ENCODE peak calls at places on chromosomes 2 and 18, in four cellular contexts. F, I, V and Z are unnamed samples.
A peak's percentile ranks its signal among the peaks of the same experiment; 100 is the strongest.

GRCh38 chr2:240133401-240133800 is 2.7 kb downstream of the COPS9 start:
- DNase-seq in I (no peak), F (no peak), V (no peak), Z (no peak)

GRCh38 chr2:190961918-190962487 is 52.0 kb downstream of the STAT1 start:
- DNase-seq in I (no peak), F (peak; percentile 32), V (no peak), Z (no peak)

GRCh38 chr2:10378189-10378588 is 69.9 kb downstream of the ODC1 start:
- DNase-seq in I (no peak), F (no peak), V (peak; percentile 39), Z (no peak)

GRCh38 chr2:149100739-149101699 is 62.5 kb downstream of the LYPD6B start:
- DNase-seq in F (no peak), I (no peak), V (no peak), Z (no peak)

GRCh38 chr2:196821195-196821594 is 12.0 kb upstream of the C2orf66 start:
- DNase-seq in F (peak; percentile 51), I (no peak), V (no peak), Z (no peak)

GRCh38 chr18:59484796-59485328 is 125.8 kb upstream of the LMAN1 start:
- DNase-seq in V (no peak), I (no peak), F (peak; percentile 23), Z (no peak)

GRCh38 chr2:222743263-222743865 is 71.9 kb downstream of the MOGAT1 start:
- DNase-seq in F (peak; percentile 67), V (no peak), I (no peak), Z (no peak)

GRCh38 chr2:128305555-128306080 is 13.1 kb downstream of the HS6ST1 start:
- DNase-seq in V (no peak), F (no peak), I (no peak), Z (no peak)

GRCh38 chr2:223621901-223622300 is 19.7 kb upstream of the SCG2 start:
- DNase-seq in V (no peak), F (no peak), I (no peak), Z (no peak)

GRCh38 chr2:201880620-201881381 is 74.5 kb downstream of the CDK15 start:
- DNase-seq in F (peak; percentile 70), I (no peak), V (no peak), Z (no peak)

GRCh38 chr2:86764661-86765307 is 25.9 kb downstream of the CD8A start:
- DNase-seq in I (no peak), F (peak; percentile 36), V (no peak), Z (peak; percentile 62)

GRCh38 chr2:238067939-238068338 is 7.1 kb downstream of the SCLY start:
- DNase-seq in V (no peak), I (no peak), F (no peak), Z (no peak)